ENCODE peak calls at places on chromosomes 12 and 14, in nine cellular contexts. W is hypothalamus; T is activated effector memory CD4-positive, alpha-beta T cell treated with Interleukin-2 at 50 U/mL for 16 hours; S is mesendoderm; V is NCI-H345; H is mucosa of descending colon; U is heart right ventricle; K is lower leg skin; J is right cardiac atrium. N is an unnamed sample.

GRCh38 chr14:92794547-92794941 is 439 bp downstream of the GOLGA5 start:
- DNase-seq in U (no peak), T (no peak), W (no peak), V (no peak), S (peak; percentile 37), H (no peak), J (no peak), K (no peak), N (peak; percentile 20)

GRCh38 chr14:60815371-60815770 is 80.8 kb downstream of the MNAT1 start:
- DNase-seq in V (peak; percentile 10), K (no peak), S (no peak), T (no peak), H (no peak), J (no peak), U (no peak), W (no peak), N (peak; percentile 48)

GRCh38 chr12:101566318-101566717 is 28.5 kb upstream of the MYBPC1 start:
- DNase-seq in W (no peak), H (no peak), J (no peak), V (no peak), T (no peak), S (peak; percentile 97), U (no peak), K (no peak), N (no peak)

GRCh38 chr14:55440385-55440784 is at the start of gene TBPL2:
- DNase-seq in T (no peak), U (no peak), J (peak; percentile 50), S (peak; percentile 69), H (no peak), W (no peak), V (no peak), K (no peak), N (no peak)

GRCh38 chr14:105914738-105915385 is 388.5 kb downstream of the TMEM121 start:
- DNase-seq in T (no peak), W (no peak), V (no peak), U (no peak), J (peak; percentile 26), H (peak; percentile 34), S (no peak), K (no peak), N (no peak)

GRCh38 chr12:27975222-27976136 is 2.9 kb upstream of the PTHLH start:
- DNase-seq in T (no peak), V (no peak), J (peak; percentile 47), S (peak; percentile 72), W (no peak), U (peak; percentile 17), K (no peak), H (peak; percentile 46), N (no peak)

GRCh38 chr12:65300679-65301349 is 22.3 kb downstream of the MSRB3 start:
- DNase-seq in W (no peak), S (peak; percentile 67), H (no peak), V (no peak), T (no peak), U (peak; percentile 8), J (no peak), K (no peak), N (peak; percentile 55)

GRCh38 chr14:103071544-103072251 is 12.3 kb upstream of the LBHD2 start:
- DNase-seq in S (no peak), J (peak; percentile 54), W (no peak), T (no peak), V (no peak), H (peak; percentile 64), K (no peak), U (no peak), N (no peak)

GRCh38 chr14:104140463-104141331 is 2.3 kb downstream of the KIF26A start:
- DNase-seq in J (peak; percentile 50), K (no peak), T (no peak), W (no peak), H (peak; percentile 27), S (no peak), U (no peak), V (no peak), N (no peak)

GRCh38 chr12:103779410-103780092 is 61.5 kb downstream of the NT5DC3 start:
- DNase-seq in J (no peak), V (no peak), S (peak; percentile 79), H (no peak), U (no peak), T (no peak), K (no peak), W (no peak), N (no peak)

GRCh38 chr14:54451961-54452360 is 10.8 kb upstream of the CNIH1 start:
- DNase-seq in W (no peak), K (no peak), S (no peak), J (no peak), U (no peak), V (no peak), T (no peak), H (no peak), N (no peak)

GRCh38 chr12:102995372-102995771 is 37.9 kb downstream of the ASCL1 start:
- DNase-seq in W (no peak), U (no peak), V (no peak), H (no peak), T (no peak), J (no peak), S (no peak), K (no peak), N (no peak)

GRCh38 chr12:53676715-53677611 is 1.1 kb upstream of the ATP5MC2 start:
- DNase-seq in T (peak; percentile 7), S (peak; percentile 85), U (peak; percentile 50), W (peak; percentile 75), V (no peak), K (peak; percentile 40), J (peak; percentile 76), H (peak; percentile 63), N (no peak)

GRCh38 chr14:90576581-90576980 is 179.8 kb downstream of the CALM1 start:
- DNase-seq in W (no peak), U (no peak), H (no peak), K (no peak), T (no peak), J (no peak), S (no peak), V (no peak), N (no peak)

GRCh38 chr12:69163681-69164362 is 75.5 kb upstream of the CPSF6 start:
- DNase-seq in W (no peak), J (no peak), U (no peak), T (no peak), V (no peak), K (no peak), S (no peak), H (no peak), N (no peak)

GRCh38 chr14:100712490-100712889 is 14.2 kb upstream of the DLK1 start:
- DNase-seq in T (no peak), U (no peak), W (no peak), H (no peak), J (no peak), S (no peak), K (no peak), V (peak; percentile 43), N (no peak)

GRCh38 chr12:51449569-51450246 is 25.1 kb downstream of the SLC4A8 start:
- DNase-seq in T (no peak), W (no peak), J (no peak), K (no peak), H (no peak), U (no peak), S (no peak), V (no peak), N (no peak)

GRCh38 chr14:58637391-58638230 is at the start of gene DACT1:
- DNase-seq in H (peak; percentile 71), U (peak; percentile 51), T (peak; percentile 1), S (peak; percentile 80), W (peak; percentile 54), V (peak; percentile 45), K (peak; percentile 30), J (peak; percentile 95), N (no peak)

GRCh38 chr12:62123721-62124203 is 136.4 kb upstream of the USP15 start:
- DNase-seq in W (no peak), K (no peak), T (no peak), J (no peak), U (peak; percentile 4), V (peak; percentile 12), S (peak; percentile 76), H (no peak), N (peak; percentile 59)

GRCh38 chr14:93954900-93955891 is 21.2 kb downstream of the ASB2 start:
- DNase-seq in J (no peak), W (no peak), T (peak; percentile 55), V (no peak), U (no peak), H (peak; percentile 72), K (no peak), S (no peak), N (peak; percentile 21)

GRCh38 chr14:96180004-96180403 is 24.6 kb upstream of the BDKRB2 start:
- DNase-seq in T (no peak), W (no peak), V (no peak), J (no peak), K (no peak), H (no peak), S (no peak), U (no peak), N (peak; percentile 38)

GRCh38 chr14:39316844-39317553 is 83.3 kb downstream of the MIA2 start:
- DNase-seq in W (no peak), H (no peak), J (no peak), U (no peak), T (no peak), K (no peak), S (no peak), V (no peak), N (no peak)

GRCh38 chr12:90479237-90479636 is 475.7 kb downstream of the CCER1 start:
- DNase-seq in W (no peak), K (no peak), S (no peak), J (no peak), T (no peak), V (no peak), H (no peak), U (no peak), N (no peak)

GRCh38 chr12:46299846-46300245 is 31.0 kb upstream of the SLC38A1 start:
- DNase-seq in H (no peak), T (no peak), U (no peak), V (peak; percentile 37), W (no peak), J (no peak), K (no peak), S (no peak), N (no peak)

GRCh38 chr12:49165114-49165513 is 23.8 kb downstream of the TUBA1A start:
- DNase-seq in J (no peak), V (no peak), T (no peak), S (no peak), H (no peak), W (no peak), K (no peak), U (no peak), N (no peak)

GRCh38 chr14:75283162-75283883 is 4.7 kb downstream of the FOS start:
- DNase-seq in H (no peak), S (peak; percentile 56), J (no peak), W (no peak), V (no peak), T (no peak), U (no peak), K (no peak), N (peak; percentile 48)

GRCh38 chr14:67502867-67503266 is 14.3 kb upstream of the TMEM229B start:
- DNase-seq in W (no peak), H (no peak), U (no peak), K (no peak), V (no peak), J (no peak), T (no peak), S (no peak), N (no peak)

GRCh38 chr12:130468700-130469245 is 131.1 kb downstream of the PIWIL1 start:
- DNase-seq in J (peak; percentile 16), S (no peak), W (no peak), V (no peak), K (no peak), H (no peak), T (no peak), U (no peak), N (no peak)

N was measured in NAMALWA.